ENCODE peak calls at places on chromosomes 12 and 14, in eight cellular contexts. T is left ventricle myocardium superior; K is D341Med; E is AG10803; J is KG1; L is AG09319; I is activated CD4-positive, alpha-beta T cell treated with anti-CD3 and anti-CD28 coated beads, Interleukin-2, amount 50 U/mL, for 1 hour; M is activated effector memory CD4-positive, alpha-beta T cell treated with Interleukin-2 at 50 U/mL for 16 hours. C is an unnamed sample.

GRCh38 chr12:45425426-45425825 is 209.5 kb downstream of the ANO6 start:
- DNase-seq in T (no peak), K (no peak), E (peak; percentile 74), J (no peak), L (no peak), I (no peak), M (no peak), C (no peak)

GRCh38 chr12:64916431-64916830 is 92.0 kb downstream of the TBC1D30 start:
- DNase-seq in T (no peak), K (no peak), E (no peak), J (no peak), L (no peak), I (no peak), M (no peak), C (no peak)

GRCh38 chr14:36659822-36660735 is 1.6 kb upstream of the PAX9 start:
- DNase-seq in T (no peak), K (no peak), E (no peak), J (no peak), L (no peak), I (no peak), M (no peak), C (no peak)

GRCh38 chr14:104795781-104796681 is 483 bp upstream of the AKT1 start:
- DNase-seq in T (peak; percentile 82), K (peak; percentile 94), E (peak; percentile 46), J (no peak), L (no peak), I (peak; percentile 59), M (peak; percentile 55), C (no peak)

GRCh38 chr12:49627752-49628360 is 4.5 kb downstream of the PRPF40B start:
- DNase-seq in T (no peak), K (no peak), E (peak; percentile 45), J (no peak), L (no peak), I (no peak), M (no peak), C (no peak)

GRCh38 chr12:124653169-124653931 is 85.9 kb upstream of the NCOR2 start:
- DNase-seq in T (peak; percentile 64), K (no peak), E (peak; percentile 20), J (no peak), L (no peak), I (no peak), M (no peak), C (no peak)

GRCh38 chr12:7395950-7396349 is 48.0 kb downstream of the CD163L1 start:
- DNase-seq in T (no peak), K (no peak), E (no peak), J (no peak), L (no peak), I (no peak), M (no peak), C (no peak)

GRCh38 chr12:24960222-24960855 is 11.4 kb upstream of the BCAT1 start:
- DNase-seq in T (no peak), K (peak; percentile 61), E (peak; percentile 47), J (peak; percentile 26), L (no peak), I (no peak), M (no peak), C (peak; percentile 18)

GRCh38 chr12:6724409-6724797 is 557 bp downstream of the COPS7A start:
- DNase-seq in T (no peak), K (peak; percentile 49), E (no peak), J (no peak), L (no peak), I (peak; percentile 6), M (peak; percentile 2), C (peak; percentile 36)

GRCh38 chr12:91272456-91273063 is 89.9 kb upstream of the DCN start:
- DNase-seq in T (peak; percentile 88), K (no peak), E (peak; percentile 12), J (no peak), L (no peak), I (no peak), M (no peak), C (no peak)

GRCh38 chr12:105983622-105984325 is 155.0 kb downstream of the NUAK1 start:
- DNase-seq in T (no peak), K (no peak), E (peak; percentile 94), J (no peak), L (no peak), I (no peak), M (no peak), C (no peak)

GRCh38 chr14:57982161-57982560 is 116.3 kb upstream of the SLC35F4 start:
- DNase-seq in T (no peak), K (no peak), E (no peak), J (no peak), L (no peak), I (no peak), M (no peak), C (no peak)

GRCh38 chr12:30507576-30507975 is 188.1 kb downstream of the IPO8 start:
- DNase-seq in T (no peak), K (no peak), E (no peak), J (no peak), L (no peak), I (no peak), M (no peak), C (no peak)

GRCh38 chr12:57591567-57592325 is 754 bp downstream of the PIP4K2C start:
- DNase-seq in T (no peak), K (no peak), E (peak; percentile 10), J (no peak), L (no peak), I (no peak), M (no peak), C (no peak)

GRCh38 chr12:56998981-56999380 is 7.4 kb downstream of the ZBTB39 start:
- DNase-seq in T (no peak), K (no peak), E (no peak), J (no peak), L (no peak), I (no peak), M (no peak), C (no peak)